ENCODE peak calls at places on chromosomes 3 and 15, in eight cellular contexts. G is heart left ventricle; B is MM.1S; E is AG09309; Q is CD8-positive, alpha-beta T cell; W is left ventricle myocardium inferior; Z is AG04450; V is HepG2. A is an unnamed sample.
A peak's percentile ranks its signal among the peaks of the same experiment; 100 is the strongest.

GRCh38 chr3:66038726-66039589 is at the start of gene MAGI1:
- DNase-seq in G (peak; percentile 91), B (peak; percentile 92), E (peak; percentile 89), Q (no peak), W (peak; percentile 87), Z (peak; percentile 84), V (peak; percentile 90), A (peak; percentile 94)

GRCh38 chr15:79218588-79219200 is 63.8 kb upstream of the ANKRD34C start:
- DNase-seq in G (no peak), B (no peak), E (no peak), Q (no peak), W (no peak), Z (no peak), V (no peak), A (no peak)

GRCh38 chr3:194661946-194662345 is 10.0 kb downstream of the LSG1 start:
- DNase-seq in G (no peak), B (no peak), E (no peak), Q (no peak), W (no peak), Z (no peak), V (no peak), A (peak; percentile 14)

GRCh38 chr3:181623924-181624694 is 87.6 kb upstream of the SOX2 start:
- DNase-seq in G (no peak), B (no peak), E (no peak), Q (no peak), W (no peak), Z (no peak), V (no peak), A (no peak)

GRCh38 chr3:194326192-194327029 is 24.7 kb downstream of the CPN2 start:
- DNase-seq in G (no peak), B (no peak), E (no peak), Q (no peak), W (no peak), Z (no peak), V (no peak), A (no peak)

GRCh38 chr3:111858641-111859040 is 424 bp upstream of the PHLDB2 start:
- DNase-seq in G (no peak), B (no peak), E (no peak), Q (no peak), W (no peak), Z (no peak), V (no peak), A (no peak)

GRCh38 chr3:49025005-49025792 is 3.3 kb downstream of the NDUFAF3 start:
- DNase-seq in G (no peak), B (peak; percentile 79), E (no peak), Q (no peak), W (no peak), Z (no peak), V (no peak), A (no peak)

GRCh38 chr3:157566596-157566995 is 63.4 kb upstream of the VEPH1 start:
- DNase-seq in G (no peak), B (no peak), E (no peak), Q (no peak), W (no peak), Z (no peak), V (no peak), A (no peak)

GRCh38 chr3:18188491-18188890 is 236.6 kb downstream of the SATB1 start:
- DNase-seq in G (no peak), B (no peak), E (no peak), Q (no peak), W (no peak), Z (no peak), V (no peak), A (no peak)

GRCh38 chr15:33057845-33058244 is 136.7 kb downstream of the FMN1 start:
- DNase-seq in G (no peak), B (no peak), E (no peak), Q (no peak), W (no peak), Z (no peak), V (no peak), A (no peak)

GRCh38 chr3:38722760-38723568 is 73.5 kb upstream of the SCN5A start:
- DNase-seq in G (no peak), B (no peak), E (peak; percentile 24), Q (no peak), W (no peak), Z (peak; percentile 27), V (no peak), A (no peak)

GRCh38 chr15:75532413-75533250 is 46.5 kb downstream of the PTPN9 start:
- DNase-seq in G (peak; percentile 63), B (peak; percentile 19), E (no peak), Q (no peak), W (peak; percentile 57), Z (peak; percentile 70), V (peak; percentile 57), A (peak; percentile 82)

GRCh38 chr3:123347691-123348264 is 101.1 kb downstream of the ADCY5 start:
- DNase-seq in G (no peak), B (no peak), E (no peak), Q (no peak), W (no peak), Z (no peak), V (no peak), A (peak; percentile 62)

GRCh38 chr15:84702961-84703482 is 12.9 kb downstream of the SEC11A start:
- DNase-seq in G (no peak), B (no peak), E (no peak), Q (no peak), W (peak; percentile 34), Z (no peak), V (no peak), A (no peak)

GRCh38 chr3:183968846-183969245 is 48.8 kb downstream of the ABCC5 start:
- DNase-seq in G (no peak), B (no peak), E (no peak), Q (no peak), W (no peak), Z (no peak), V (no peak), A (no peak)

GRCh38 chr3:23836536-23837230 is 30.9 kb downstream of the UBE2E1 start:
- DNase-seq in G (no peak), B (no peak), E (no peak), Q (no peak), W (no peak), Z (no peak), V (no peak), A (no peak)

GRCh38 chr3:15796771-15797599 is 794 bp downstream of the ANKRD28 start:
- DNase-seq in G (no peak), B (peak; percentile 38), E (no peak), Q (no peak), W (no peak), Z (peak; percentile 34), V (peak; percentile 52), A (no peak)
- H3K4me3 ChIP-seq in G (peak overlapping the region; percentile 41), B (peak overlapping the region; percentile 75), E (peak overlapping the region; percentile 41), Q (no peak overlapping the region), W (peak overlapping the region; percentile 55), Z (peak overlapping the region; percentile 71), V (peak overlapping the region; percentile 4), A (peak overlapping the region; percentile 68)

GRCh38 chr3:186277268-186277909 is 84.6 kb downstream of the DGKG start:
- DNase-seq in G (no peak), B (no peak), E (no peak), Q (no peak), W (no peak), Z (peak; percentile 37), V (peak; percentile 20), A (peak; percentile 14)
- TF ChIP-seq CTCF in G (peak; percentile 42), B (peak; percentile 13), E (peak; percentile 66), Q (no peak), W (peak; percentile 63), Z (peak; percentile 64), V (peak; percentile 70), A (no peak)

DNA sequence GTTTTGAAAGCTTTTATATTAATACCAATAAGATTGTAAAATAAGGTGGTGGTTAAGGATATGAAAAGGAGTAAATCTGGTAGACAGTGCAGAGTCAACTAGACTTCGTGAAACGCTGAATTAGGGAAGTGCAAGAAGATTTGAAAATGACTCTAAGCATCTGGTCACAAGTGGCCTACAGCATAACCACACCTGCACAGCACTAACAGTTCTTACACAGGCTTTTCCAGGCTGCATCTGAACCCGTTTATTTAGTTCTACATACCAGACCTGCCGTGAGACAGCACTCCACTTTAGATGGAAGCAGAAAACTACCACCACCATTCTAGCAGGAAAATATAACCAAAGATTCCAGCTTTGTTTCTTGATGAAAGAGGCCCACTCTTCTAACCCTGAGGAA is 1.9 kb downstream of the DMXL2 start:
- DNase-seq in G (no peak), B (no peak), E (no peak), Q (no peak), W (no peak), Z (no peak), V (no peak), A (no peak)
- H3K4me3 ChIP-seq in G (peak overlapping the region; percentile 75), B (no peak overlapping the region), E (no peak overlapping the region), Q (no peak overlapping the region), W (peak overlapping the region; percentile 88), Z (peak overlapping the region; percentile 79), V (no peak overlapping the region), A (peak overlapping the region; percentile 15)

GRCh38 chr3:169863458-169863899 is 6.3 kb downstream of the LRRC31 start:
- DNase-seq in G (no peak), B (peak; percentile 87), E (no peak), Q (peak; percentile 44), W (peak; percentile 33), Z (peak; percentile 34), V (peak; percentile 55), A (no peak)
- TF ChIP-seq CTCF in G (peak; percentile 88), B (peak; percentile 99), E (peak; percentile 86), Q (peak; percentile 95), W (peak; percentile 93), Z (peak; percentile 91), V (peak; percentile 89), A (peak; percentile 91)

GRCh38 chr3:129795596-129795995 is 97.9 kb downstream of the TMCC1 start:
- DNase-seq in G (no peak), B (no peak), E (no peak), Q (no peak), W (no peak), Z (no peak), V (no peak), A (no peak)
- H3K4me3 ChIP-seq in G (no peak overlapping the region), B (no peak overlapping the region), E (no peak overlapping the region), Q (no peak overlapping the region), W (no peak overlapping the region), Z (no peak overlapping the region), V (no peak overlapping the region), A (no peak overlapping the region)

DNA sequence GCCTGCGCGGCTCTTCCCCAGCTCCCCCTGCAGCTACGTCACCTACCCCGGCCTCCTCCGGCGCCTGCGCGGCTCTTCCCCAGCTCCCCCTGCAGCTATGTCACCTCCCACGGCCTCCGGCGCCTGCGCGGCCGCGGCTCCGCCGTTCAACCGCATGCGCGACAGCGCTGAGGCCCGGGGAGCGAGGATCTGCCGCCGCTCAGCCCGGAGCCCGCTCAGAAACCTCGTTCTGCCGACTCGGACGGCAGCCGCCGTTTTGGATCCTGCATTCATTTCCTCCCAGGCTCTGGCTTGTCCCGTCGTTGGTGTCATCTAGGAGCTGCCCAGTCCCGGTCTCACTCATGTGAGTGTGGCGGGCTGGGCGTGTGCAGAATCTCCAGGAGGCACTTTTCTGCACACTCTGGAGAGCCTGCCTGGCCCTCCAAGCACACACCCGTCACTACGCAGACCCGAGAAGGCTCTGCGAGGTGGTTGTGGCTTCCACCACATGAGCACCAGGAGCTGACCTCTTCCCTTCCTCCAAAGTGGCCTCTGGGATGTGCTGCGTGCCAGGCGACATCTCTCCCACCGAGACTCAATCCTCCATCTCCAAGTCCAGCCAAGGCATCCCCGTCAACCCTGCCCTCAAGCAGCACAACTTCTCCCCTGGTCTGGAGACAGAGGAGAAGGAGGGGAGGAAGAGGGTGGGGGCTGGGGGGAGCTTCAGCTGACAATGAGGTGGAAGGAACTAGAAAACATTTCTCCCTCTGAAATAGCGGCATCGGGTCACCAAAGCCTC is 165.3 kb downstream of the CHSY1 start:
- DNase-seq in G (peak; percentile 57), B (no peak), E (no peak), Q (no peak), W (no peak), Z (no peak), V (no peak), A (no peak)
- TF ChIP-seq CTCF in G (no peak), B (no peak), E (no peak), Q (no peak), W (no peak), Z (no peak), V (no peak), A (no peak)

GRCh38 chr3:141294300-141294699 is 62.7 kb downstream of the PXYLP1 start:
- DNase-seq in G (no peak), B (no peak), E (no peak), Q (no peak), W (no peak), Z (no peak), V (no peak), A (no peak)
- H3K4me3 ChIP-seq in G (peak overlapping the region; percentile 46), B (peak overlapping the region; percentile 10), E (no peak overlapping the region), Q (peak overlapping the region; percentile 24), W (peak overlapping the region; percentile 54), Z (peak overlapping the region; percentile 35), V (no peak overlapping the region), A (peak overlapping the region; percentile 61)